ENCODE peak calls at places on chromosomes 4 and X, in eight cellular contexts. W is fibroblast of mammary gland; D is stimulated activated CD8-positive, alpha-beta memory T cell treated with anti-CD3 and anti-CD28 coated beads, Interleukin-7, amount 100 ng/mL, for 24 hours; O is hippocampal formation; X is small intestine; A is A549; U is RWPE1; B is choroid plexus epithelial cell. F is an unnamed sample.

GRCh38 chrX:154918060-154918483 is 31.9 kb downstream of the F8A1 start:
- DNase-seq in W (peak), U (peak), D (no peak), X (peak), B (peak), O (peak), A (peak), F (peak)

GRCh38 chr4:156896536-156896935 is 75.1 kb downstream of the PDGFC start:
- DNase-seq in U (no peak), X (no peak), O (no peak), W (no peak), B (no peak), D (no peak), A (no peak), F (no peak)

GRCh38 chrX:69045616-69046345 is 119.5 kb downstream of the PJA1 start:
- DNase-seq in A (no peak), X (no peak), U (no peak), W (no peak), D (no peak), B (no peak), O (no peak), F (no peak)

GRCh38 chr4:161647757-161648156 is 516.0 kb downstream of the FSTL5 start:
- DNase-seq in O (no peak), B (no peak), X (no peak), W (no peak), D (no peak), U (no peak), A (no peak), F (no peak)

GRCh38 chr4:32022071-32022470 is 1301.9 kb downstream of the PCDH7 start:
- DNase-seq in X (no peak), W (peak), B (peak), U (no peak), A (peak), O (no peak), D (no peak), F (peak)

GRCh38 chr4:65195666-65196065 is 474.6 kb downstream of the EPHA5 start:
- DNase-seq in B (no peak), O (no peak), A (no peak), D (no peak), X (no peak), U (no peak), W (no peak), F (no peak)

GRCh38 chr4:94653984-94654609 is 103.7 kb upstream of the BMPR1B start:
- DNase-seq in B (no peak), A (peak), D (no peak), X (no peak), W (no peak), U (no peak), O (no peak), F (no peak)

GRCh38 chr4:40931238-40931637 is 181.5 kb downstream of the NSUN7 start:
- DNase-seq in X (no peak), O (no peak), B (no peak), W (no peak), U (no peak), A (no peak), D (no peak), F (no peak)

GRCh38 chrX:38620623-38621022 is 59.3 kb downstream of the TSPAN7 start:
- DNase-seq in A (no peak), O (no peak), B (no peak), W (no peak), X (no peak), U (no peak), D (no peak), F (no peak)

GRCh38 chr4:76630748-76631147 is 195.7 kb downstream of the SHROOM3 start:
- DNase-seq in A (no peak), O (no peak), U (no peak), X (no peak), B (no peak), W (no peak), D (no peak), F (no peak)

GRCh38 chrX:18099745-18100144 is 120.9 kb downstream of the BEND2 start:
- DNase-seq in B (no peak), X (no peak), A (no peak), U (no peak), D (no peak), W (no peak), O (no peak), F (no peak)

F was measured in brain microvascular endothelial cell.